ENCODE peak calls at places on chromosomes 12 and 14, in nine cellular contexts. L is effector memory CD4-positive, alpha-beta T cell; E is lower leg skin; U is sigmoid colon; X is BJ; H is A549; R is GM12864; M is foreskin fibroblast; Y is right cardiac atrium. K is an unnamed sample.

GRCh38 chr14:94081386-94081820 is 293 bp downstream of the IFI27L1 start:
- DNase-seq in R (no peak), X (no peak), U (no peak), Y (no peak), L (no peak), H (no peak), E (no peak), M (no peak), K (no peak)

GRCh38 chr14:55038708-55039107 is 11.7 kb downstream of the SOCS4 start:
- DNase-seq in H (no peak), E (no peak), L (no peak), Y (no peak), R (no peak), U (no peak), X (no peak), M (peak; percentile 29), K (no peak)

GRCh38 chr12:124284368-124284767 is 10.5 kb upstream of the RFLNA start:
- DNase-seq in E (no peak), X (no peak), R (no peak), Y (no peak), L (no peak), U (no peak), H (no peak), M (no peak), K (no peak)

GRCh38 chr12:119528241-119528640 is 65.3 kb upstream of the TMEM233 start:
- DNase-seq in U (no peak), L (no peak), X (no peak), M (peak; percentile 17), E (no peak), H (peak; percentile 11), R (no peak), Y (no peak), K (peak; percentile 6)

GRCh38 chr14:31441273-31442110 is 15.8 kb downstream of the DTD2 start:
- DNase-seq in L (no peak), M (peak; percentile 41), E (no peak), Y (peak; percentile 7), H (peak; percentile 88), X (peak; percentile 93), R (no peak), U (no peak), K (peak; percentile 88)

GRCh38 chr12:120194534-120195395 is at the start of gene GCN1:
- DNase-seq in M (peak; percentile 94), R (no peak), L (peak; percentile 78), E (peak; percentile 96), Y (peak; percentile 95), U (peak; percentile 88), X (no peak), H (peak; percentile 84), K (peak; percentile 79)

GRCh38 chr14:105095236-105095805 is 30.1 kb upstream of the GPR132 start:
- DNase-seq in E (no peak), U (peak; percentile 29), Y (no peak), H (no peak), R (no peak), X (no peak), M (no peak), L (no peak), K (no peak)

GRCh38 chr14:31057035-31057434 is 30.9 kb upstream of the STRN3 start:
- DNase-seq in R (no peak), H (no peak), X (no peak), E (no peak), Y (no peak), L (no peak), U (no peak), M (peak; percentile 17), K (no peak)

GRCh38 chr12:25242981-25243764 is 7.6 kb downstream of the KRAS start:
- DNase-seq in X (no peak), M (peak; percentile 19), R (no peak), Y (no peak), U (no peak), E (no peak), H (no peak), L (no peak), K (peak; percentile 38)

GRCh38 chr14:103362780-103363179 is 22.4 kb upstream of the MARK3 start:
- DNase-seq in M (no peak), H (peak; percentile 58), L (no peak), Y (no peak), U (peak; percentile 18), X (no peak), R (no peak), E (no peak), K (peak; percentile 30)

GRCh38 chr14:75294649-75295033 is 16.0 kb downstream of the FOS start:
- DNase-seq in H (peak; percentile 47), M (no peak), Y (no peak), U (peak; percentile 75), E (no peak), R (no peak), X (no peak), L (no peak), K (no peak)

GRCh38 chr12:175250-175649 is 38.7 kb downstream of the SLC6A12 start:
- DNase-seq in M (no peak), U (no peak), X (no peak), H (no peak), Y (peak; percentile 77), E (no peak), L (no peak), R (no peak), K (no peak)

GRCh38 chr14:91228112-91229004 is 16.1 kb downstream of the GPR68 start:
- DNase-seq in L (peak; percentile 83), R (peak; percentile 68), U (no peak), X (no peak), H (no peak), Y (peak; percentile 46), E (no peak), M (peak; percentile 32), K (peak; percentile 48)

GRCh38 chr14:105914738-105915385 is 388.5 kb downstream of the TMEM121 start:
- DNase-seq in Y (peak; percentile 26), X (no peak), U (no peak), H (no peak), E (no peak), M (no peak), R (no peak), L (no peak), K (no peak)

GRCh38 chr14:63432888-63433552 is 110.2 kb downstream of the PPP2R5E start:
- DNase-seq in R (no peak), L (no peak), E (no peak), Y (no peak), M (no peak), X (no peak), H (no peak), U (no peak), K (no peak)

GRCh38 chr14:63438065-63438757 is 105.0 kb downstream of the PPP2R5E start:
- DNase-seq in R (no peak), X (peak; percentile 83), Y (peak; percentile 59), M (peak; percentile 94), L (no peak), E (peak; percentile 90), H (peak; percentile 81), U (peak; percentile 85), K (peak; percentile 91)

GRCh38 chr14:63435204-63435603 is 108.0 kb downstream of the PPP2R5E start:
- DNase-seq in M (no peak), U (no peak), R (no peak), Y (no peak), H (no peak), X (no peak), L (no peak), E (no peak), K (no peak)

GRCh38 chr14:63435838-63436237 is 107.3 kb downstream of the PPP2R5E start:
- DNase-seq in U (peak; percentile 94), Y (peak; percentile 71), E (peak; percentile 94), X (peak; percentile 19), H (peak; percentile 37), M (peak; percentile 88), L (no peak), R (no peak), K (peak; percentile 91)

GRCh38 chr14:63436286-63437098 is 106.7 kb downstream of the PPP2R5E start:
- DNase-seq in R (no peak), X (no peak), H (no peak), M (no peak), E (no peak), L (no peak), Y (no peak), U (no peak), K (no peak)
- H3K4me3 ChIP-seq in R (no peak overlapping the region), X (no peak overlapping the region), H (no peak overlapping the region), M (no peak overlapping the region), E (no peak overlapping the region), L (no peak overlapping the region), Y (no peak overlapping the region), U (no peak overlapping the region), K (no peak overlapping the region)

GRCh38 chr12:14614704-14615121 is 47.0 kb upstream of the PLBD1 start:
- DNase-seq in E (no peak), X (no peak), L (no peak), M (no peak), H (no peak), R (peak; percentile 79), U (no peak), Y (no peak), K (no peak)
- H3K4me3 ChIP-seq in E (no peak overlapping the region), X (no peak overlapping the region), L (no peak overlapping the region), M (no peak overlapping the region), H (no peak overlapping the region), R (no peak overlapping the region), U (no peak overlapping the region), Y (no peak overlapping the region), K (no peak overlapping the region)

DNA sequence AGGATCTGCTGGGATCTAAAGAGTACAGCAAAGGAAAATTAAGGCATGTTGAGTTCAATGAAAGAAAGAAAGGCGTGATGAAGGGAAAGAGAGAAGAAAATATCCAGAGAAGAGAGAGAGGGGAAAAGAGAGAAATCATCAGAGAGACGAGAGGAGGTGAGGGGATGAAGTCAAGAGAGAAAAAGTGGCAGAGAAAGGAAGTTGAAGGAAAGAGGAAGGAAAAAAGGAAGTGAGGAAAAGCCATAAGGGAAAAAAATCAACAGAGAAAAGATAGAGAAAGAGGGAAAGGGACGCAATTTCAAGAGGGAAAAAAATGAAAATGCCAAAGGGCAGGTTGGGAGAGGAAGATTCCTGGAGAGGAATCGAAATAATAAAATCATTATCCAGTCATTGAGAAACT is 40.4 kb downstream of the LLPH start:
- DNase-seq in X (no peak), L (no peak), R (no peak), H (no peak), U (no peak), M (no peak), E (no peak), Y (no peak), K (no peak)
- H3K4me3 ChIP-seq in X (no peak overlapping the region), L (no peak overlapping the region), R (no peak overlapping the region), H (no peak overlapping the region), U (no peak overlapping the region), M (no peak overlapping the region), E (no peak overlapping the region), Y (no peak overlapping the region), K (no peak overlapping the region)

GRCh38 chr14:86464386-86464785 is 934.4 kb downstream of the FLRT2 start:
- DNase-seq in R (no peak), L (no peak), H (no peak), U (no peak), M (peak; percentile 13), X (no peak), E (no peak), Y (peak; percentile 18), K (no peak)

GRCh38 chr14:86457729-86458128 is 927.8 kb downstream of the FLRT2 start:
- DNase-seq in Y (no peak), H (no peak), L (no peak), E (no peak), R (no peak), X (no peak), M (no peak), U (no peak), K (no peak)

DNA sequence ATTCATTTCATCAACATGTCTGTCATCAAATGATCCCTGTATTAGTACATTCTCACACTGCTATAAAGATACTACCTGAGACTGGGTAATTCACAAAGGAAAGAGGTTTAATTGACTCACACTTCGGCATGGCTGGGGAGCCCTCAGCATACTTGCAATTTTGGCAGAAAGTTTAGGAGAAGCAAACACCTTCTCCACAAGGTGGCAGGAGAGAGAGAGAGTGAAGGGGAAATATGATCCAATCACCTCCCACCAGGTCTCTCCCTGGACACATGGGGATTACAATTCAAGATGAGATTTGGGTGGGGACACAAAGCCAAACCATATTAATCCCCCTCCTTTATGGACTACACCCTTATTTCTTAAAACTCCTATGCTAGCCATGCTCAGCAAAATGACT is 932.2 kb downstream of the FLRT2 start:
- DNase-seq in M (peak; percentile 41), U (no peak), Y (no peak), H (peak; percentile 11), X (no peak), R (no peak), E (no peak), L (no peak), K (peak; percentile 6)
- H3K4me3 ChIP-seq in M (no peak overlapping the region), U (no peak overlapping the region), Y (no peak overlapping the region), H (no peak overlapping the region), X (no peak overlapping the region), R (no peak overlapping the region), E (no peak overlapping the region), L (no peak overlapping the region), K (no peak overlapping the region)

K was measured in fibroblast of villous mesenchyme.